ENCODE peak calls at places on chromosomes 3 and 15, in five cellular contexts. K, O, N, B and S are unnamed samples.

GRCh38 chr3:37190667-37191066 is 16.3 kb upstream of the LRRFIP2 start:
- DNase-seq in K (no peak), O (no peak), N (no peak), B (no peak), S (no peak)

GRCh38 chr15:98154863-98155262 is 194.4 kb downstream of the ARRDC4 start:
- DNase-seq in K (no peak), O (no peak), N (no peak), B (no peak), S (no peak)

GRCh38 chr3:170044795-170045244 is 7.0 kb downstream of the GPR160 start:
- DNase-seq in K (no peak), O (no peak), N (no peak), B (no peak), S (no peak)

GRCh38 chr3:52311567-52312119 is 4.5 kb upstream of the DNAH1 start:
- DNase-seq in K (no peak), O (no peak), N (no peak), B (no peak), S (no peak)

GRCh38 chr3:124768812-124769211 is 38.6 kb downstream of the UMPS start:
- DNase-seq in K (no peak), O (no peak), N (peak; percentile 67), B (peak; percentile 52), S (no peak)

GRCh38 chr15:39213385-39213840 is 367.5 kb upstream of the THBS1 start:
- DNase-seq in K (no peak), O (peak; percentile 69), N (no peak), B (peak; percentile 51), S (no peak)

GRCh38 chr15:93028632-93029612 is 60.1 kb downstream of the RGMA start:
- DNase-seq in K (no peak), O (peak; percentile 88), N (peak; percentile 83), B (peak; percentile 79), S (peak; percentile 78)

GRCh38 chr15:86355798-86356197 is 276.1 kb downstream of the AGBL1 start:
- DNase-seq in K (no peak), O (no peak), N (no peak), B (no peak), S (no peak)

GRCh38 chr3:30693470-30694120 is 87.2 kb downstream of the TGFBR2 start:
- DNase-seq in K (peak; percentile 52), O (no peak), N (no peak), B (peak; percentile 39), S (no peak)

GRCh38 chr3:136885357-136886213 is 23.6 kb downstream of the NCK1 start:
- DNase-seq in K (no peak), O (no peak), N (no peak), B (no peak), S (no peak)
- H3K4me1 ChIP-seq in K (peaks cover 52% of the 10 kb centered on the region), O (no peaks in the 10 kb centered on the region), N (peaks cover 9% of the 10 kb centered on the region), B (peaks cover 17% of the 10 kb centered on the region), S (no peaks in the 10 kb centered on the region)

GRCh38 chr15:78913012-78913411 is 31.8 kb downstream of the CTSH start:
- DNase-seq in K (no peak), O (no peak), N (no peak), B (no peak), S (no peak)
- H3K36me3 ChIP-seq in K (peaks cover 25% of the 10 kb centered on the region), O (no peaks in the 10 kb centered on the region), N (peaks cover 6% of the 10 kb centered on the region), B (no peaks in the 10 kb centered on the region), S (no peaks in the 10 kb centered on the region)

GRCh38 chr15:70262591-70263274 is 165.0 kb upstream of the TLE3 start:
- DNase-seq in K (no peak), O (no peak), N (no peak), B (no peak), S (no peak)
- TF ChIP-seq CTCF in K (no peak), O (no peak), N (no peak), B (no peak), S (no peak)

GRCh38 chr3:64187065-64187959 is 38.0 kb downstream of the PRICKLE2 start:
- DNase-seq in K (no peak), O (peak; percentile 56), N (peak; percentile 63), B (peak; percentile 88), S (peak; percentile 83)
- H3K4me1 ChIP-seq in K (no peaks in the 10 kb centered on the region), O (peaks cover 24% of the 10 kb centered on the region), N (peaks cover 17% of the 10 kb centered on the region), B (peaks cover 39% of the 10 kb centered on the region), S (peaks cover 14% of the 10 kb centered on the region)